ENCODE peak calls at places on chromosomes 16 and 17, in eight cellular contexts. B is upper lobe of right lung, A is astrocyte of the cerebellum, M is fibroblast of pulmonary artery, S is IMR-90, N is SJCRH30, U is neural progenitor cell, O is cardiac fibroblast. Z is an unnamed sample.

GRCh38 chr17:12406623-12407228 is 259.0 kb upstream of the MYOCD start:
- DNase-seq in B (no peak), A (no peak), M (no peak), S (peak), N (no peak), U (no peak), O (no peak), Z (no peak)

GRCh38 chr17:46851029-46851741 is at the start of gene WNT9B:
- DNase-seq in B (no peak), A (no peak), M (no peak), S (no peak), N (no peak), U (peak), O (no peak), Z (peak)

GRCh38 chr17:31492880-31493655 is 101.6 kb downstream of the RAB11FIP4 start:
- DNase-seq in B (peak), A (no peak), M (no peak), S (no peak), N (no peak), U (no peak), O (no peak), Z (peak)

GRCh38 chr17:14270508-14270907 is 30.4 kb upstream of the HS3ST3B1 start:
- DNase-seq in B (no peak), A (no peak), M (no peak), S (no peak), N (peak), U (no peak), O (no peak), Z (no peak)

GRCh38 chr16:67915831-67916723 is 15.6 kb downstream of the CTRL start:
- DNase-seq in B (no peak), A (no peak), M (no peak), S (peak), N (no peak), U (no peak), O (no peak), Z (no peak)

GRCh38 chr16:22400899-22401298 is 26.5 kb upstream of the CDR2 start:
- DNase-seq in B (no peak), A (no peak), M (no peak), S (no peak), N (no peak), U (no peak), O (no peak), Z (no peak)

GRCh38 chr17:77316651-77317050 is 175.9 kb downstream of the SEC14L1 start:
- DNase-seq in B (no peak), A (no peak), M (no peak), S (no peak), N (no peak), U (no peak), O (no peak), Z (no peak)

GRCh38 chr16:4390266-4391260 is 18.9 kb downstream of the VASN start:
- DNase-seq in B (no peak), A (no peak), M (no peak), S (no peak), N (no peak), U (peak), O (no peak), Z (no peak)

GRCh38 chr17:79997004-79997673 is 38.5 kb downstream of the TBC1D16 start:
- DNase-seq in B (no peak), A (no peak), M (no peak), S (no peak), N (no peak), U (no peak), O (no peak), Z (no peak)

GRCh38 chr16:63442246-63442645 is 1406.0 kb upstream of the CDH8 start:
- DNase-seq in B (no peak), A (no peak), M (no peak), S (no peak), N (no peak), U (no peak), O (no peak), Z (no peak)

GRCh38 chr17:56598471-56598870 is 5.0 kb downstream of the NOG start:
- DNase-seq in B (no peak), A (no peak), M (no peak), S (peak), N (peak), U (no peak), O (peak), Z (no peak)

GRCh38 chr17:56597495-56597990 is 4.0 kb downstream of the NOG start:
- DNase-seq in B (no peak), A (no peak), M (no peak), S (peak), N (peak), U (peak), O (no peak), Z (no peak)

GRCh38 chr17:56595831-56596740 is 2.6 kb downstream of the NOG start:
- DNase-seq in B (no peak), A (no peak), M (no peak), S (peak), N (peak), U (peak), O (no peak), Z (no peak)

GRCh38 chr17:56594528-56595418 is 1.3 kb downstream of the NOG start:
- DNase-seq in B (peak), A (no peak), M (no peak), S (peak), N (peak), U (peak), O (peak), Z (no peak)

DNA sequence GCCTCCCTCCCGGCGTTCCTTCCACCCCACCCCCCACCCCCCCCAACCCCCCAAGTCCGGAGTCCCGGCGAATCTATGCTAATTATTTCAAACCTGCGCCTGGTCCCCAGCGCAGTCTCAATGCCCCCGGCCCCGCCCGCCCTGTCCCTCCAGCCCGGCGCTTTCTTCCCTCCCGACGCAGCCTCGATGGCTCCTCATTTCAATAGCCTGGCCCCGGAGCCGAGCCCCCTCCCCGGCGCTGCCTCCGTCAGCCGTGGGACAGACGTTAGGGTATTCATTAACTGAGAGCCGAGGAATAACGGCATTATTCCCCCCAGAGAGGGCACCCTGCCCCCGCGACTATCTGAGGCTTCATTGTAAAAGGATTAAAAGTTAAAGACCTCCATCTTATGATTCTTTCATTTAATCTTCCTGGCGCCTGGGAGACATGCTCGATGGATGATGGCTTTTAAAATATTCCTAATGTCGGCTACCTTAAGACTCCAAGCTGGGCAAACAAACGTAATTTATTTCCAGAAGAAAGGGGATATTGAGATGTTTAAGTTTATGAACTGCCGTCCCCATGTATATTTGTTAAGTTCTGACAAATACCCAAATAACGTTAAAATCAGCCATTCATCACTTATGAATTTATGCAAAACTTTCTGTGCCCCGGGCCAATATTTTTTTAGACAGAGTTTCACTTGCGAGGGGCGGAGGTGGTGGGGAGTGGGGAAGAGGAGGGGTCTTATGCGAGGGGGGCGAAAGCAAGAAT is 3.4 kb downstream of the NOG start:
- DNase-seq in B (no peak), A (no peak), M (no peak), S (no peak), N (no peak), U (peak), O (no peak), Z (no peak)
- H3K4me3 ChIP-seq in B (peak), A (peak), M (no peak), S (peak), N (peak), U (peak), O (no peak), Z (no peak)

GRCh38 chr16:813204-813915 is 12.8 kb upstream of the GNG13 start:
- DNase-seq in B (no peak), A (no peak), M (peak), S (peak), N (no peak), U (peak), O (peak), Z (no peak)
- H3K4me3 ChIP-seq in B (no peak), A (peak), M (no peak), S (no peak), N (no peak), U (peak), O (no peak), Z (no peak)

DNA sequence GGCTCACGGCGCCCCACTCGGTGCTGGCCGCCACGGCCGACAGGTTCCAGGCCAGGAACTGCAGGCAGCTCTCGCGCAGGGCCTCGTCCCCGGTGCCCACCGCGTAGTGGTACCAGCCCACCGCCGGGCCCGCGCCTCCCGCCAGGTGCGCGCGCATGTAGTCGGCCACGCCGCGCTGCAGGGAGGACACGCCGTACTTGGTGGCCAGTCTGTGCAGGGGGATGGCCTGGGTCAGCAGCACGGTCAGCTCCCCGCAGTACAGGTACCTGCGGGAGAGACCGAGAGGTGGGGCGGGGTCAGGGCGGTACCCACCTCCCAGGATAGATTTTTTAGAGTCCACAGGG is 4.2 kb downstream of the BTBD17 start:
- DNase-seq in B (no peak), A (no peak), M (no peak), S (no peak), N (no peak), U (no peak), O (no peak), Z (no peak)
- H3K4me3 ChIP-seq in B (no peak), A (no peak), M (no peak), S (no peak), N (no peak), U (no peak), O (no peak), Z (no peak)

GRCh38 chr16:89022051-89022836 is 45.2 kb upstream of the CBFA2T3 start:
- DNase-seq in B (peak), A (no peak), M (no peak), S (no peak), N (no peak), U (no peak), O (no peak), Z (no peak)
- H3K4me3 ChIP-seq in B (no peak), A (no peak), M (no peak), S (no peak), N (no peak), U (no peak), O (no peak), Z (no peak)

DNA sequence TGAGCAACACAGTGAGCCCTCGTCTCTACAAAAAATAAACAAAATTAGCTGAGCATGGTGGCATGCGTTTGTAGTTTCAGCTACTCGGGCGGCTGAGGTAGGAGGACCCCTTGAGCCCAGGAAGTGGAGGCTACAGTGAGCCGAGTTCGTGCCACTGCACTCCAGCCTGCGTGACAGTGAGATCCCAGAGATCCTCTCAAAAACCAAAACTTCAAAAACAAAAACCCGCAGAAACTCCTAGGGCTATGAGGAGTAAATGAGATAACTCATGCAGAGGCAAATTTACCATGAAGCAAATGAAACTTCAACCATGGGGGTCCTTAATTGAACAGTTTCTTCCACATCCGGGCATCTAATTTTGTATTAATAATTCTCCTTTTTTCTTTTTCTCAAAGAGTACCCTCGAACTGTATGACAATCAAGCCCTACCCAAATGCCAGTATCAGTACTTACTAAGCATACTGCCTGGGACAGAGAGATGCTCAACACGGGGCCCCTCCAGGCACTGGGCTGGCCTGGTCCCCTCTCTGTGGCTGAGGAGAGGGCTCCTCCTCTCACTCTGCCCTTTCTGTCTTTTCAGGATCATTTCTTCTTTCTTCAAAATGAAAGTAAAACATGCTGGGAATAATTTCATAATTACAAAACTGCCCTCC is 789 bp upstream of the PIPOX start:
- DNase-seq in B (no peak), A (no peak), M (no peak), S (no peak), N (peak), U (no peak), O (no peak), Z (no peak)
- H3K4me3 ChIP-seq in B (no peak), A (no peak), M (no peak), S (no peak), N (peak), U (no peak), O (no peak), Z (no peak)

GRCh38 chr16:74995986-74996385 is 2.8 kb upstream of the ZNRF1 start:
- DNase-seq in B (no peak), A (no peak), M (no peak), S (no peak), N (no peak), U (no peak), O (no peak), Z (no peak)

GRCh38 chr16:74987027-74987681 is 2.2 kb upstream of the WDR59 start:
- DNase-seq in B (no peak), A (no peak), M (no peak), S (no peak), N (no peak), U (no peak), O (no peak), Z (no peak)

GRCh38 chr16:74991268-74991592 is 6.3 kb upstream of the WDR59 start:
- DNase-seq in B (no peak), A (no peak), M (no peak), S (no peak), N (no peak), U (no peak), O (no peak), Z (no peak)

GRCh38 chr16:74991593-74992403 is 6.9 kb upstream of the WDR59 start:
- DNase-seq in B (no peak), A (no peak), M (no peak), S (no peak), N (no peak), U (no peak), O (no peak), Z (peak)

DNA sequence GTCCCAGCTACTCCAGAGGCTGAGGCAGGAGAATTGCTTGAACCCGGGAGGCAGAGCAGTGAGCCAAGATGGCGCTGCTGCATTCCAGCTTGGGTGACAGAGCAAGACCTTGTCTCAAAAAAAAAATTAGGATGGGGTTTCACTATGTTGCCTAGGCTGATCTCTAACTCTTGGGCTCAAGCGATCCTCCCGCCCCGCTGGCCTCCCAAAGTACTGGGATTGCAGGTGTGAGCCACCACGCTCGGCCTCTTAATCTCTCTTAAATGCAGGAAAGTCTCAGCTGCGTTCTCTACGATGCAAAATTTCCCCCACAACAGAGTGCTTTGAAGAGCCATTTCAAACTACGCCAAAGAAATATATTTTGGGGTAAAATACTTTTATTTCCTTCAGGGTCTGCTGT is 5.9 kb upstream of the WDR59 start:
- DNase-seq in B (no peak), A (no peak), M (no peak), S (no peak), N (no peak), U (no peak), O (no peak), Z (no peak)
- H3K4me3 ChIP-seq in B (no peak), A (no peak), M (no peak), S (no peak), N (no peak), U (no peak), O (no peak), Z (no peak)

DNA sequence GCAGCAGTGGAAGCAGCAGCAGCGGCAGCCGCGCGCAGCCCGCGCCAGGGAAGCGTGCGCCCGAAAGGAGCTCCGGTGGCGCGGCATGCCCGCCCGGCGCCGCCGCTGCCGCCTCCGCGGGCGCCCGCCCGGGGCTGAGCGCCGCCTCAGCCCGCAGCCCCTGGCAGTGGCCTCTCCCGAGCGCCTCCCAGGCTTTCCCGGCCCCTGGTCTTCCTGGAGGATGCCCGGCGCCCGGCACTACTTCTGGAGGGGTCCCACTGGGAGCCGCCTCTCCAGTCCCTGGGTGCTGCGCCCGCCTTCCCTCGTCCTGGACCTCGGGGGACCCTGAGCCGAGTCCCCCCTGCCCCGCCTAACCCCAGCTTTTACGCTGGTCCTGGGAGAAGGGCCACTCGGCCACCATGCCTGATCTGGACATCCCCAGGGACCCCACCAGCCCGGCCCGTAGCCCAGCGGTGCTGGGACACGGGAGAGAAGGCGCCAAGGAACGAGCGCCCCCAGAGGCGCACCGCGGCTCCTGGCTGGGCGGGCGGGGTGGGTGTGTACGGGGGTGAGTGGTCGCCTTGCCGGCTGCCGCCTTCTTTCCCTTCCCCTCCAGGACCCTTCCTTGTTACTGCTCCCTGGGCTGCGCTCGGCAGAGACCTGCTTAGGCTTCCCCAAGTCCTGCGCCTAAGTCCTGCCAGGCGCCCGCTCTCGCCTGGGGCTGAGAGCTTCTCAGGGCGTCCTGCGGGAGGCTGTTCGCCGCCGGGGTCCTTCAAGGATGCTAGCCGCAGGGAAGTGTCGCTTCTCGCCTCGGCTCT is 713 bp downstream of the ASIC2 start:
- DNase-seq in B (no peak), A (no peak), M (peak), S (peak), N (no peak), U (peak), O (peak), Z (peak)
- H3K4me3 ChIP-seq in B (peak), A (peak), M (no peak), S (peak), N (no peak), U (peak), O (no peak), Z (peak)

DNA sequence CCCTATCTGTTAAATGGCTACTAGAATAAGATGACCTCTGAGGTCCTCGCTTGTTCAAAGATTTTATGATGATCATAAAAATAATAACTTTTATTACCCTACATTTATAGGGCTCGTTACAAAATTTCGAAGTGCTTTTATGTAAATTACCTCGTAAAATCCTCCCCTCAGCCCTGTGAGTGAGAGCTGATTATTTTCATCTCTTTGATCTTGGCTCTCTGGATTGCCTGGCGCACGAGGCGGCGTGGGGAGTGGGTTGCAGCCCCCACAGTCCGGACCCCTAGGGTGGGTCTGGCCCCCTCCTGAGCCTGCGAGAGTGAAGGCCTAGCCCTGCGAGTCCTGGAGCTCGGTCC is 1.6 kb downstream of the SDK2 start:
- DNase-seq in B (no peak), A (no peak), M (no peak), S (no peak), N (no peak), U (no peak), O (no peak), Z (no peak)
- H3K4me3 ChIP-seq in B (peak), A (peak), M (no peak), S (no peak), N (peak), U (peak), O (no peak), Z (peak)

Z was measured in colonic mucosa.